ENCODE peak calls at places on chromosomes 16 and 17, in four cellular contexts. F is GM23248, E is AG04450, G is colonic mucosa. K is an unnamed sample. For H3K27me3, the result is how much of the 10 kb centered on the place peaks cover.

GRCh38 chr16:10866196-10866976 is 10.6 kb upstream of the CIITA start:
- DNase-seq in F (peak), E (no peak), G (no peak), K (peak)

GRCh38 chr16:72179592-72179991 is 7.6 kb upstream of the PMFBP1 start:
- DNase-seq in F (no peak), E (no peak), G (no peak), K (no peak)

GRCh38 chr16:1288813-1289479 is 20.5 kb upstream of the UBE2I start:
- DNase-seq in F (no peak), E (no peak), G (no peak), K (no peak)

GRCh38 chr16:14600164-14600563 is 29.9 kb downstream of the PARN start:
- DNase-seq in F (peak), E (no peak), G (no peak), K (no peak)

GRCh38 chr17:69246726-69247375 is 18.2 kb upstream of the ABCA10 start:
- DNase-seq in F (peak), E (no peak), G (no peak), K (no peak)

GRCh38 chr16:88570691-88571092 is 489 bp downstream of the ZC3H18 start:
- DNase-seq in F (peak), E (no peak), G (peak), K (no peak)

GRCh38 chr16:70601576-70602575 is 44.5 kb upstream of the IL34 start:
- DNase-seq in F (no peak), E (no peak), G (no peak), K (no peak)

GRCh38 chr17:3535253-3535995 is 22.2 kb downstream of the TRPV3 start:
- DNase-seq in F (peak), E (no peak), G (peak), K (no peak)

GRCh38 chr17:61584866-61585265 is 6.2 kb downstream of the NACA2 start:
- DNase-seq in F (no peak), E (no peak), G (no peak), K (no peak)

GRCh38 chr16:12188674-12189249 is 212.2 kb downstream of the SNX29 start:
- DNase-seq in F (peak), E (no peak), G (peak), K (peak)

GRCh38 chr17:71553381-71553780 is 567.4 kb upstream of the SOX9 start:
- DNase-seq in F (no peak), E (no peak), G (no peak), K (no peak)

GRCh38 chr17:50210249-50211225 is 9.1 kb upstream of the COL1A1 start:
- DNase-seq in F (peak), E (peak), G (peak), K (peak)

GRCh38 chr16:85209526-85210121 is 97.4 kb upstream of the CIBAR2 start:
- DNase-seq in F (no peak), E (no peak), G (no peak), K (no peak)

GRCh38 chr17:70968302-70968701 is 799.0 kb downstream of the KCNJ2 start:
- DNase-seq in F (no peak), E (peak), G (no peak), K (peak)

GRCh38 chr16:3183445-3184139 is 4.4 kb upstream of the OR1F1 start:
- DNase-seq in F (peak), E (no peak), G (no peak), K (peak)
- H3K27me3 ChIP-seq in F (under half), E (under half), G (half or more), K (under half)

GRCh38 chr17:21243516-21244303 is 9.5 kb downstream of the NATD1 start:
- DNase-seq in F (no peak), E (no peak), G (no peak), K (no peak)

GRCh38 chr17:21242780-21243515 is 10.3 kb downstream of the NATD1 start:
- DNase-seq in F (no peak), E (no peak), G (no peak), K (no peak)

GRCh38 chr17:21247859-21248258 is 5.4 kb downstream of the NATD1 start:
- DNase-seq in F (no peak), E (no peak), G (no peak), K (no peak)

GRCh38 chr17:21246698-21247097 is 6.5 kb downstream of the NATD1 start:
- DNase-seq in F (no peak), E (no peak), G (no peak), K (no peak)

GRCh38 chr17:21245703-21246102 is 7.5 kb downstream of the NATD1 start:
- DNase-seq in F (no peak), E (no peak), G (no peak), K (no peak)
- H3K27me3 ChIP-seq in F (under half), E (under half), G (under half), K (under half)

GRCh38 chr17:73166731-73167581 is 2.1 kb downstream of the SSTR2 start:
- DNase-seq in F (peak), E (no peak), G (no peak), K (no peak)

GRCh38 chr17:73160980-73161630 is 3.7 kb upstream of the SSTR2 start:
- DNase-seq in F (no peak), E (no peak), G (no peak), K (no peak)

GRCh38 chr17:73158133-73158532 is 6.7 kb upstream of the SSTR2 start:
- DNase-seq in F (no peak), E (no peak), G (no peak), K (no peak)

GRCh38 chr17:73165616-73166404 is 1.0 kb downstream of the SSTR2 start:
- DNase-seq in F (peak), E (no peak), G (no peak), K (no peak)

GRCh38 chr17:73163043-73163442 is 1.8 kb upstream of the SSTR2 start:
- DNase-seq in F (no peak), E (no peak), G (no peak), K (no peak)
- H3K27me3 ChIP-seq in F (half or more), E (half or more), G (under half), K (under half)

GRCh38 chr16:7216719-7217118 is 115.9 kb upstream of the RBFOX1 start:
- DNase-seq in F (no peak), E (no peak), G (no peak), K (no peak)
- H3K27me3 ChIP-seq in F (under half), E (under half), G (under half), K (under half)

GRCh38 chr17:43951750-43952149 is 2.0 kb downstream of the PYY start:
- DNase-seq in F (no peak), E (no peak), G (no peak), K (no peak)
- H3K27me3 ChIP-seq in F (under half), E (half or more), G (under half), K (under half)

DNA sequence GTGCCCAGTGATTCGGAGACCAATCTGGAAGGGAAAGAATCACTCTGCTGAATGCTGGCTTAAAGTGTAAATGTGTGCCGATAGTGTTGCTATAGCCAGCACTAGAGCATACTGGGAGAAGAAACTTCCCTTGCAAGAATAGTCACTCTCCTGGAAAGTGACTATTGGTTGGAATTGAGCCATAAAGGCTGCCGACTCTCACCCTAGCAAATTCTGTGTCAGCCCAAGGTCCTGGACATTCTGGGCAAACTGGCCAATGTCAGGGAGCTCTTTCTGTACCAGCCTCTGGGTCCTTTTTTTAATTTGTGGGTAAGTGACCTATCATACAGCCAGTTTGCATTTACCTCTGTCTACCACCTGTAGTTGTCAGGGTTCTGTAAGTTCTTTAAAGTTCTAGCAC is 44.3 kb upstream of the HNF1B start:
- DNase-seq in F (no peak), E (no peak), G (peak), K (no peak)
- H3K27me3 ChIP-seq in F (under half), E (under half), G (under half), K (under half)